ENCODE peak calls at places on chromosomes 2 and 18, in four cellular contexts. M, W, Q and B are unnamed samples.

GRCh38 chr2:225920621-225921020 is 521.1 kb downstream of the NYAP2 start:
- DNase-seq in M (no peak), W (no peak), Q (no peak), B (no peak)

GRCh38 chr2:9071032-9071431 is 67.5 kb upstream of the MBOAT2 start:
- DNase-seq in M (no peak), W (peak; percentile 89), Q (peak; percentile 84), B (peak; percentile 79)

GRCh38 chr2:25213229-25213628 is 44.8 kb upstream of the POMC start:
- DNase-seq in M (no peak), W (no peak), Q (no peak), B (no peak)

GRCh38 chr2:236569593-236569973 is at the start of gene ACKR3:
- DNase-seq in M (peak; percentile 47), W (peak; percentile 24), Q (peak; percentile 96), B (peak; percentile 77)

GRCh38 chr2:167862787-167863186 is 384.6 kb downstream of the STK39 start:
- DNase-seq in M (no peak), W (peak; percentile 28), Q (no peak), B (no peak)

GRCh38 chr2:86397989-86398388 is 43.2 kb upstream of the KDM3A start:
- DNase-seq in M (no peak), W (no peak), Q (peak; percentile 14), B (peak; percentile 21)

GRCh38 chr18:58569490-58569911 is 59.4 kb downstream of the ALPK2 start:
- DNase-seq in M (no peak), W (no peak), Q (no peak), B (no peak)

GRCh38 chr2:74457549-74458131 is 598 bp upstream of the WBP1 start:
- DNase-seq in M (peak; percentile 67), W (no peak), Q (peak; percentile 80), B (peak; percentile 67)

GRCh38 chr2:67974564-67975430 is 88.0 kb downstream of the C1D start:
- DNase-seq in M (no peak), W (no peak), Q (no peak), B (peak; percentile 16)

GRCh38 chr2:42101641-42102605 is 54.1 kb downstream of the PKDCC start:
- DNase-seq in M (peak; percentile 40), W (peak; percentile 93), Q (peak; percentile 92), B (peak; percentile 76)

GRCh38 chr18:34222396-34223163 is 2.1 kb downstream of the NOL4 start:
- DNase-seq in M (no peak), W (no peak), Q (peak; percentile 82), B (no peak)

GRCh38 chr2:101823347-101823791 is 125.9 kb downstream of the MAP4K4 start:
- DNase-seq in M (peak; percentile 54), W (peak; percentile 82), Q (peak; percentile 84), B (peak; percentile 55)

GRCh38 chr2:24651643-24652003 is 141.6 kb downstream of the PTRHD1 start:
- DNase-seq in M (no peak), W (no peak), Q (no peak), B (no peak)

GRCh38 chr18:54802178-54802577 is 26.1 kb upstream of the RAB27B start:
- DNase-seq in M (no peak), W (no peak), Q (no peak), B (no peak)

GRCh38 chr2:58515827-58516574 is 274.9 kb upstream of the FANCL start:
- DNase-seq in M (no peak), W (no peak), Q (peak; percentile 37), B (no peak)

GRCh38 chr2:230895536-230896345 is 29.3 kb downstream of the GPR55 start:
- DNase-seq in M (no peak), W (no peak), Q (no peak), B (no peak)

GRCh38 chr2:199923924-199924323 is 12.8 kb downstream of the C2orf69 start:
- DNase-seq in M (no peak), W (no peak), Q (no peak), B (no peak)

GRCh38 chr2:206482633-206483032 is 39.3 kb downstream of the ADAM23 start:
- DNase-seq in M (no peak), W (no peak), Q (no peak), B (no peak)

GRCh38 chr2:106054880-106055655 is 139.0 kb downstream of the UXS1 start:
- DNase-seq in M (no peak), W (no peak), Q (peak; percentile 22), B (no peak)

GRCh38 chr2:55133467-55134315 is 83.4 kb upstream of the RTN4 start:
- DNase-seq in M (no peak), W (peak; percentile 96), Q (peak; percentile 95), B (peak; percentile 59)

GRCh38 chr18:74731097-74731496 is 133.4 kb downstream of the ZNF407 start:
- DNase-seq in M (no peak), W (peak; percentile 86), Q (no peak), B (peak; percentile 80)

GRCh38 chr2:43114210-43114609 is 112.2 kb downstream of the ZFP36L2 start:
- DNase-seq in M (no peak), W (peak; percentile 35), Q (peak; percentile 68), B (peak; percentile 51)

GRCh38 chr2:20209373-20210109 is 15.4 kb downstream of the SDC1 start:
- DNase-seq in M (no peak), W (no peak), Q (no peak), B (no peak)

GRCh38 chr18:8994603-8995002 is 107.9 kb upstream of the NDUFV2 start:
- DNase-seq in M (no peak), W (no peak), Q (no peak), B (no peak)

GRCh38 chr2:3179208-3179607 is 198.4 kb downstream of the EIPR1 start:
- DNase-seq in M (no peak), W (no peak), Q (peak; percentile 58), B (no peak)

GRCh38 chr18:13452448-13452811 is 233.9 kb downstream of the LDLRAD4 start:
- DNase-seq in M (no peak), W (peak; percentile 14), Q (peak; percentile 81), B (peak; percentile 82)

GRCh38 chr2:134453476-134453875 is 199.6 kb downstream of the MGAT5 start:
- DNase-seq in M (no peak), W (no peak), Q (no peak), B (no peak)

GRCh38 chr2:96097951-96098823 is 18.2 kb downstream of the ADRA2B start:
- DNase-seq in M (no peak), W (no peak), Q (no peak), B (no peak)

GRCh38 chr2:187003038-187003543 is 154.1 kb upstream of the ZSWIM2 start:
- DNase-seq in M (no peak), W (no peak), Q (no peak), B (peak; percentile 63)

GRCh38 chr18:61531182-61531581 is 198.0 kb downstream of the CDH20 start:
- DNase-seq in M (no peak), W (no peak), Q (no peak), B (no peak)

GRCh38 chr2:18336975-18337374 is 223.5 kb downstream of the RDH14 start:
- DNase-seq in M (no peak), W (peak; percentile 32), Q (no peak), B (no peak)

GRCh38 chr2:174778479-174778962 is 14.2 kb upstream of the CHRNA1 start:
- DNase-seq in M (no peak), W (peak; percentile 99), Q (no peak), B (peak; percentile 50)

GRCh38 chr18:79434611-79435010 is 38.9 kb downstream of the NFATC1 start:
- DNase-seq in M (no peak), W (no peak), Q (no peak), B (no peak)

GRCh38 chr18:36321636-36322407 is 24.3 kb downstream of the FHOD3 start:
- DNase-seq in M (no peak), W (peak; percentile 23), Q (no peak), B (peak; percentile 74)

GRCh38 chr2:20573611-20574422 is 77.1 kb downstream of the HS1BP3 start:
- DNase-seq in M (no peak), W (peak; percentile 89), Q (no peak), B (no peak)

GRCh38 chr2:136247204-136247990 is 129.4 kb upstream of the CXCR4 start:
- DNase-seq in M (no peak), W (no peak), Q (no peak), B (no peak)

GRCh38 chr2:171436307-171436706 is 2.3 kb downstream of the DCAF17 start:
- DNase-seq in M (no peak), W (peak; percentile 94), Q (no peak), B (peak; percentile 37)

GRCh38 chr2:70248145-70248809 is at the start of gene TIA1:
- DNase-seq in M (peak; percentile 99), W (peak; percentile 97), Q (peak; percentile 99), B (peak; percentile 100)
- H3K23ac ChIP-seq in M (peak within 1 kb of the TSS; percentile 78), W (peak within 1 kb of the TSS; percentile 94), Q (peak within 1 kb of the TSS; percentile 97), B (no peak within 1 kb of the TSS)

DNA sequence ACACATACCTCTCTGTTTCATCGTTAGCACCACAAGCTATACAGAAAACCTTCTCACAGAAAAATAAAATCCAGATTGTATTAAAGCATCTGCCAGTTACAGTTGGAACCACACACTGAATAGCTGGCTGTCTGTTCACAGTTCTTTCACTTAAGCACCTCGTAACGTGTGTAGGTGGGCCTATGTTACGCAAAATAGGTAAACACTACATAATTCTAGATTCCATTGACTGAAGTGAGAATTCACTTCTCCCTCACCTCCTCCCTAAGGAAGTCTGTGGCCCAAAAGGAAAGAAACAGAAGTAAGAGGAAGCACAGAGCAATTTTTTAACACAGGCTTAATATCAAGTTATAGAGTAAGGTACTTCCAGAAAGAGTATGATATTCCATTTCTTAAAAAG is 24.9 kb downstream of the PELI1 start:
- DNase-seq in M (no peak), W (no peak), Q (no peak), B (no peak)
- H3K23ac ChIP-seq in M (no peak overlapping the region), W (no peak overlapping the region), Q (no peak overlapping the region), B (no peak overlapping the region)

GRCh38 chr18:5979971-5980457 is 84.7 kb upstream of the TMEM200C start:
- DNase-seq in M (no peak), W (no peak), Q (no peak), B (no peak)

GRCh38 chr18:5974696-5975095 is 79.4 kb upstream of the TMEM200C start:
- DNase-seq in M (no peak), W (no peak), Q (no peak), B (no peak)

GRCh38 chr18:5979176-5979888 is 84.0 kb upstream of the TMEM200C start:
- DNase-seq in M (no peak), W (no peak), Q (peak; percentile 64), B (no peak)

GRCh38 chr18:5975111-5975622 is 79.8 kb upstream of the TMEM200C start:
- DNase-seq in M (no peak), W (peak; percentile 89), Q (peak; percentile 55), B (no peak)

GRCh38 chr18:5977022-5977421 is 81.7 kb upstream of the TMEM200C start:
- DNase-seq in M (no peak), W (no peak), Q (no peak), B (no peak)
- H3K23ac ChIP-seq in M (no peak overlapping the region), W (no peak overlapping the region), Q (no peak overlapping the region), B (no peak overlapping the region)

GRCh38 chr18:56569391-56569790 is 69.0 kb downstream of the TXNL1 start:
- DNase-seq in M (no peak), W (no peak), Q (no peak), B (no peak)
- H3K23ac ChIP-seq in M (no peak overlapping the region), W (no peak overlapping the region), Q (no peak overlapping the region), B (no peak overlapping the region)

DNA sequence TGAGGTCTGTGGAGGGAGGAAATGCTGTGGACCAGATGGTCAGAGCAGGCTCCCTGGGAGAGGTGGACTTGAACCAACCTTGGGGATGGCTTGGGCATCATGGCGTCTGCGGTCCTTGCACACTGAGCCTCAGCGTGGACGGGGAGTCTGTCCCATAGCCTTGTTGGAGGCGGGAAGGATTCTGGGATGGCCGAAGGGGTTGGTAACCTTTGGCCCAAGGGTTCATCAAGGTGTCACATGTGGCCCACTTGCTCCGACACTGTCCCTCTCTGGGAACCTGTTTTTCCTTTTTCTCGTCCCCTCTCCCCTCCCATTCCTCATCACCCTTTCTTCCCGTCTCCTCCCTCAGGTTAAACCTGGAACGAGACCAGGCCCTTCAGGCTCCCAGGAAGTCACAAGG is 66.4 kb downstream of the MAPK4 start:
- DNase-seq in M (no peak), W (no peak), Q (no peak), B (no peak)
- H3K23ac ChIP-seq in M (no peak overlapping the region), W (no peak overlapping the region), Q (no peak overlapping the region), B (no peak overlapping the region)